ENCODE peak calls at places on chromosomes 11 and 22, in nine cellular contexts. One of them, this sample, is unnamed.
A peak's percentile ranks its signal among the peaks of the same experiment; 100 is the strongest.

GRCh38 chr11:2781413-2782274 is 81.8 kb upstream of the KCNQ1OT1 start:
- DNase-seq in AG10803: no peak
- DNase-seq in AG04450: no peak
- DNase-seq in cardiac muscle cell: no peak
- DNase-seq in WERI-Rb-1: no peak
- DNase-seq in HepG2: no peak
- DNase-seq in heart right ventricle: peak; percentile 10
- DNase-seq in IMR-90: peak; percentile 21
- DNase-seq in CD4-positive, alpha-beta T cell: no peak
- DNase-seq in this sample: no peak

GRCh38 chr22:42268852-42269406 is 1.5 kb downstream of the TCF20 start:
- DNase-seq in AG10803: no peak
- DNase-seq in AG04450: no peak
- DNase-seq in cardiac muscle cell: no peak
- DNase-seq in WERI-Rb-1: no peak
- DNase-seq in HepG2: no peak
- DNase-seq in heart right ventricle: no peak
- DNase-seq in IMR-90: no peak
- DNase-seq in CD4-positive, alpha-beta T cell: no peak
- DNase-seq in this sample: no peak

GRCh38 chr11:82465481-82465880 is 268.2 kb downstream of the FAM181B start:
- DNase-seq in AG10803: no peak
- DNase-seq in AG04450: no peak
- DNase-seq in cardiac muscle cell: no peak
- DNase-seq in WERI-Rb-1: no peak
- DNase-seq in HepG2: no peak
- DNase-seq in heart right ventricle: no peak
- DNase-seq in IMR-90: no peak
- DNase-seq in CD4-positive, alpha-beta T cell: no peak
- DNase-seq in this sample: no peak

GRCh38 chr11:12377106-12377823 is at the start of gene PARVA:
- DNase-seq in AG10803: peak; percentile 91
- DNase-seq in AG04450: peak; percentile 47
- DNase-seq in cardiac muscle cell: peak; percentile 91
- DNase-seq in WERI-Rb-1: peak; percentile 31
- DNase-seq in HepG2: peak; percentile 50
- DNase-seq in heart right ventricle: peak; percentile 76
- DNase-seq in IMR-90: peak; percentile 81
- DNase-seq in CD4-positive, alpha-beta T cell: no peak
- DNase-seq in this sample: no peak

GRCh38 chr22:17508110-17508509 is 55.2 kb upstream of the SLC25A18 start:
- DNase-seq in AG10803: no peak
- DNase-seq in AG04450: no peak
- DNase-seq in cardiac muscle cell: no peak
- DNase-seq in WERI-Rb-1: no peak
- DNase-seq in HepG2: no peak
- DNase-seq in heart right ventricle: no peak
- DNase-seq in IMR-90: no peak
- DNase-seq in CD4-positive, alpha-beta T cell: no peak
- DNase-seq in this sample: no peak

GRCh38 chr11:68527585-68527984 is 67.0 kb downstream of the PPP6R3 start:
- DNase-seq in AG10803: no peak
- DNase-seq in AG04450: no peak
- DNase-seq in cardiac muscle cell: peak; percentile 32
- DNase-seq in WERI-Rb-1: no peak
- DNase-seq in HepG2: no peak
- DNase-seq in heart right ventricle: no peak
- DNase-seq in IMR-90: no peak
- DNase-seq in CD4-positive, alpha-beta T cell: no peak
- DNase-seq in this sample: no peak

GRCh38 chr22:41243361-41243760 is 2.6 kb upstream of the CHADL start:
- DNase-seq in AG10803: no peak
- DNase-seq in AG04450: no peak
- DNase-seq in cardiac muscle cell: no peak
- DNase-seq in WERI-Rb-1: no peak
- DNase-seq in HepG2: no peak
- DNase-seq in heart right ventricle: no peak
- DNase-seq in IMR-90: no peak
- DNase-seq in CD4-positive, alpha-beta T cell: no peak
- DNase-seq in this sample: no peak

GRCh38 chr22:50184004-50184461 is 1.7 kb upstream of the TRABD start:
- DNase-seq in AG10803: peak; percentile 65
- DNase-seq in AG04450: no peak
- DNase-seq in cardiac muscle cell: peak; percentile 76
- DNase-seq in WERI-Rb-1: peak; percentile 42
- DNase-seq in HepG2: peak; percentile 55
- DNase-seq in heart right ventricle: peak; percentile 77
- DNase-seq in IMR-90: peak; percentile 48
- DNase-seq in CD4-positive, alpha-beta T cell: no peak
- DNase-seq in this sample: peak; percentile 23

GRCh38 chr22:26050079-26050478 is 119.2 kb upstream of the SEZ6L start:
- DNase-seq in AG10803: no peak
- DNase-seq in AG04450: no peak
- DNase-seq in cardiac muscle cell: no peak
- DNase-seq in WERI-Rb-1: no peak
- DNase-seq in HepG2: no peak
- DNase-seq in heart right ventricle: no peak
- DNase-seq in IMR-90: no peak
- DNase-seq in CD4-positive, alpha-beta T cell: no peak
- DNase-seq in this sample: no peak

GRCh38 chr22:38549106-38549884 is 20.7 kb downstream of the DMC1 start:
- DNase-seq in AG10803: no peak
- DNase-seq in AG04450: no peak
- DNase-seq in cardiac muscle cell: no peak
- DNase-seq in WERI-Rb-1: no peak
- DNase-seq in HepG2: no peak
- DNase-seq in heart right ventricle: no peak
- DNase-seq in IMR-90: no peak
- DNase-seq in CD4-positive, alpha-beta T cell: no peak
- DNase-seq in this sample: no peak

GRCh38 chr11:70074701-70075100 is 3.4 kb upstream of the ANO1 start:
- DNase-seq in AG10803: no peak
- DNase-seq in AG04450: no peak
- DNase-seq in cardiac muscle cell: no peak
- DNase-seq in WERI-Rb-1: peak; percentile 1
- DNase-seq in HepG2: no peak
- DNase-seq in heart right ventricle: no peak
- DNase-seq in IMR-90: no peak
- DNase-seq in CD4-positive, alpha-beta T cell: no peak
- DNase-seq in this sample: no peak

GRCh38 chr11:98711011-98711410 is 309.7 kb upstream of the CNTN5 start:
- DNase-seq in AG10803: no peak
- DNase-seq in AG04450: no peak
- DNase-seq in cardiac muscle cell: no peak
- DNase-seq in WERI-Rb-1: no peak
- DNase-seq in HepG2: no peak
- DNase-seq in heart right ventricle: no peak
- DNase-seq in IMR-90: no peak
- DNase-seq in CD4-positive, alpha-beta T cell: no peak
- DNase-seq in this sample: no peak

GRCh38 chr11:78803995-78804394 is 229.3 kb upstream of the NARS2 start:
- DNase-seq in AG10803: no peak
- DNase-seq in AG04450: no peak
- DNase-seq in cardiac muscle cell: no peak
- DNase-seq in WERI-Rb-1: no peak
- DNase-seq in HepG2: no peak
- DNase-seq in heart right ventricle: no peak
- DNase-seq in IMR-90: no peak
- DNase-seq in CD4-positive, alpha-beta T cell: no peak
- DNase-seq in this sample: no peak

DNA sequence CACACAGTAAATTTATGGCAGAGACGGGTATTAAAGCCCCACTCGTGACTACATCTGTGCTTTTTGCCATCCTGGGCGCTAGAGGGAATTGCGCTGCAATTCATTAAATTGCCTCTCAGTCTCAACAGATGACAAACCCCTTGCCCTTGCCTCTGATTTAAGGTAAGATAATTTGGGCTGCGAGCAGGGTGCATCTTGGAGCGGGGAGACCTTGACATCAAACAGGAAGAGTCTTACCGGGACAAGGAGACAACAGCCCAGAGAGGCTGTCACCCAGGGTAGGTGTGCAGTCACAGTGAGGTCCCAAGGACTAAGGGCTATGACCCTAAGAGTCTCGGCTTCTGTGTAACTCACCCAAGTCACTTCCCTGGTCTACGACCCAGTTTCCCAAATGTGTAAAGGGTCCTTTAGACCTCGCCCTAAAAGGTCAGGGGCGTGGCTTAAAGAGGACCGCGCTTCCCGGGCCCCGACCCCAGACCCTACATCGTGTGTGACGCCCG is 427 bp upstream of the TOM1 start:
- DNase-seq in AG10803: peak; percentile 44
- DNase-seq in AG04450: no peak
- DNase-seq in cardiac muscle cell: no peak
- DNase-seq in WERI-Rb-1: no peak
- DNase-seq in HepG2: no peak
- DNase-seq in heart right ventricle: no peak
- DNase-seq in IMR-90: no peak
- DNase-seq in CD4-positive, alpha-beta T cell: peak; percentile 30
- DNase-seq in this sample: no peak
- TF ChIP-seq CTCF in AG10803: no peak
- TF ChIP-seq CTCF in AG04450: no peak
- TF ChIP-seq CTCF in cardiac muscle cell: no peak
- TF ChIP-seq CTCF in WERI-Rb-1: no peak
- TF ChIP-seq CTCF in HepG2: no peak
- TF ChIP-seq CTCF in heart right ventricle: peak; percentile 18
- TF ChIP-seq CTCF in IMR-90: no peak
- TF ChIP-seq CTCF in CD4-positive, alpha-beta T cell: peak; percentile 33
- TF ChIP-seq CTCF in this sample: no peak

GRCh38 chr11:120182790-120183491 is 27.9 kb upstream of the OAF start:
- DNase-seq in AG10803: no peak
- DNase-seq in AG04450: no peak
- DNase-seq in cardiac muscle cell: peak; percentile 74
- DNase-seq in WERI-Rb-1: peak; percentile 67
- DNase-seq in HepG2: peak; percentile 73
- DNase-seq in heart right ventricle: peak; percentile 52
- DNase-seq in IMR-90: no peak
- DNase-seq in CD4-positive, alpha-beta T cell: no peak
- DNase-seq in this sample: no peak

GRCh38 chr11:120182357-120182756 is 28.5 kb upstream of the OAF start:
- DNase-seq in AG10803: no peak
- DNase-seq in AG04450: no peak
- DNase-seq in cardiac muscle cell: no peak
- DNase-seq in WERI-Rb-1: no peak
- DNase-seq in HepG2: no peak
- DNase-seq in heart right ventricle: no peak
- DNase-seq in IMR-90: no peak
- DNase-seq in CD4-positive, alpha-beta T cell: no peak
- DNase-seq in this sample: no peak

GRCh38 chr11:120181446-120181992 is 29.3 kb upstream of the OAF start:
- DNase-seq in AG10803: no peak
- DNase-seq in AG04450: no peak
- DNase-seq in cardiac muscle cell: no peak
- DNase-seq in WERI-Rb-1: no peak
- DNase-seq in HepG2: no peak
- DNase-seq in heart right ventricle: no peak
- DNase-seq in IMR-90: no peak
- DNase-seq in CD4-positive, alpha-beta T cell: no peak
- DNase-seq in this sample: no peak

GRCh38 chr11:120179071-120179672 is 31.7 kb upstream of the OAF start:
- DNase-seq in AG10803: no peak
- DNase-seq in AG04450: no peak
- DNase-seq in cardiac muscle cell: no peak
- DNase-seq in WERI-Rb-1: no peak
- DNase-seq in HepG2: no peak
- DNase-seq in heart right ventricle: no peak
- DNase-seq in IMR-90: no peak
- DNase-seq in CD4-positive, alpha-beta T cell: no peak
- DNase-seq in this sample: no peak

GRCh38 chr11:120180571-120181445 is 30.0 kb upstream of the OAF start:
- DNase-seq in AG10803: peak; percentile 31
- DNase-seq in AG04450: no peak
- DNase-seq in cardiac muscle cell: no peak
- DNase-seq in WERI-Rb-1: no peak
- DNase-seq in HepG2: peak; percentile 20
- DNase-seq in heart right ventricle: no peak
- DNase-seq in IMR-90: peak; percentile 90
- DNase-seq in CD4-positive, alpha-beta T cell: no peak
- DNase-seq in this sample: no peak
- TF ChIP-seq CTCF in AG10803: peak; percentile 15
- TF ChIP-seq CTCF in AG04450: peak; percentile 32
- TF ChIP-seq CTCF in cardiac muscle cell: peak; percentile 38
- TF ChIP-seq CTCF in WERI-Rb-1: peak; percentile 54
- TF ChIP-seq CTCF in HepG2: peak; percentile 46
- TF ChIP-seq CTCF in heart right ventricle: peak; percentile 19
- TF ChIP-seq CTCF in IMR-90: peak; percentile 49
- TF ChIP-seq CTCF in CD4-positive, alpha-beta T cell: no peak
- TF ChIP-seq CTCF in this sample: peak; percentile 29

GRCh38 chr11:62193954-62194353 is 3.9 kb downstream of the SCGB1D1 start:
- DNase-seq in AG10803: no peak
- DNase-seq in AG04450: no peak
- DNase-seq in cardiac muscle cell: peak; percentile 54
- DNase-seq in WERI-Rb-1: no peak
- DNase-seq in HepG2: no peak
- DNase-seq in heart right ventricle: no peak
- DNase-seq in IMR-90: no peak
- DNase-seq in CD4-positive, alpha-beta T cell: no peak
- DNase-seq in this sample: no peak

GRCh38 chr11:62201376-62201775 is 7.1 kb upstream of the SCGB2A1 start:
- DNase-seq in AG10803: no peak
- DNase-seq in AG04450: no peak
- DNase-seq in cardiac muscle cell: no peak
- DNase-seq in WERI-Rb-1: no peak
- DNase-seq in HepG2: no peak
- DNase-seq in heart right ventricle: no peak
- DNase-seq in IMR-90: no peak
- DNase-seq in CD4-positive, alpha-beta T cell: no peak
- DNase-seq in this sample: no peak

GRCh38 chr11:62190011-62190410 is at the start of gene SCGB1D1:
- DNase-seq in AG10803: no peak
- DNase-seq in AG04450: no peak
- DNase-seq in cardiac muscle cell: no peak
- DNase-seq in WERI-Rb-1: no peak
- DNase-seq in HepG2: no peak
- DNase-seq in heart right ventricle: no peak
- DNase-seq in IMR-90: no peak
- DNase-seq in CD4-positive, alpha-beta T cell: no peak
- DNase-seq in this sample: no peak

DNA sequence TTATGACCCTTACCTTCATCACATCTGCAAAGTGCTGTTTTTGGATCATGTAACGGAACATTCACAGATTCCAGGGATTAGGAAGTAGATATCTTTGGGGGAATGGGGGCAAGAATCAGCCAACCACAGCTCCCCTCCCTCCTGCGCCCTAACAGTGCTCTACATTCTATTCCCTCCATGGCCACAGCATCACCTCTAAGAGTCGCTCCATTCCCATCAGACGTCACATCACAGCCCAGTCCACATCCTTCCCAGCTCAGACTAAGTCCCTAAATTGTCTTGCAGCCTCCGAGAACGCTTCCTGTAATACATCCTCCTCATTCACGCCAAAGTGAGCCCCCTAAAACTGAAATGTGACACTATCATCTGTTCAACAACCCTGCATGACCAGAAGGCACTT is 5.9 kb downstream of the SCGB1D1 start:
- DNase-seq in AG10803: no peak
- DNase-seq in AG04450: no peak
- DNase-seq in cardiac muscle cell: no peak
- DNase-seq in WERI-Rb-1: no peak
- DNase-seq in HepG2: no peak
- DNase-seq in heart right ventricle: no peak
- DNase-seq in IMR-90: no peak
- DNase-seq in CD4-positive, alpha-beta T cell: no peak
- DNase-seq in this sample: no peak
- TF ChIP-seq CTCF in AG10803: no peak
- TF ChIP-seq CTCF in AG04450: no peak
- TF ChIP-seq CTCF in cardiac muscle cell: no peak
- TF ChIP-seq CTCF in WERI-Rb-1: no peak
- TF ChIP-seq CTCF in HepG2: no peak
- TF ChIP-seq CTCF in heart right ventricle: no peak
- TF ChIP-seq CTCF in IMR-90: no peak
- TF ChIP-seq CTCF in CD4-positive, alpha-beta T cell: no peak
- TF ChIP-seq CTCF in this sample: no peak

GRCh38 chr11:126920833-126921232 is 79.7 kb downstream of the KIRREL3 start:
- DNase-seq in AG10803: no peak
- DNase-seq in AG04450: no peak
- DNase-seq in cardiac muscle cell: no peak
- DNase-seq in WERI-Rb-1: no peak
- DNase-seq in HepG2: no peak
- DNase-seq in heart right ventricle: no peak
- DNase-seq in IMR-90: no peak
- DNase-seq in CD4-positive, alpha-beta T cell: no peak
- DNase-seq in this sample: no peak
- TF ChIP-seq CTCF in AG10803: no peak
- TF ChIP-seq CTCF in AG04450: no peak
- TF ChIP-seq CTCF in cardiac muscle cell: no peak
- TF ChIP-seq CTCF in WERI-Rb-1: peak; percentile 23
- TF ChIP-seq CTCF in HepG2: no peak
- TF ChIP-seq CTCF in heart right ventricle: no peak
- TF ChIP-seq CTCF in IMR-90: no peak
- TF ChIP-seq CTCF in CD4-positive, alpha-beta T cell: no peak
- TF ChIP-seq CTCF in this sample: no peak

This sample was measured in AG09319.